ENCODE peak calls at places on chromosomes 7 and 10, in ten cellular contexts. X is HCT116; L is cardiac muscle cell; B is upper lobe of right lung; C is A549; V is neuronal stem cell; W is trophoblast cell; M is GM23248; Z is CD8-positive, alpha-beta T cell; S is CD8-positive, alpha-beta memory T cell. Q is an unnamed sample. For H3K4me1, the result is how much of the 10 kb centered on the place peaks cover.

GRCh38 chr7:90487808-90488207 is 18.4 kb downstream of the PTTG1IP2 start:
- DNase-seq in X (no peak), L (no peak), B (no peak), C (no peak), V (no peak), W (no peak), M (no peak), Z (no peak), S (no peak), Q (no peak)

GRCh38 chr10:119370046-119370770 is 162.8 kb downstream of the GRK5 start:
- DNase-seq in X (no peak), L (no peak), B (peak), C (no peak), V (no peak), W (peak), M (peak), Z (no peak), S (no peak), Q (no peak)

GRCh38 chr7:116062666-116063065 is 32.1 kb upstream of the TFEC start:
- DNase-seq in X (no peak), L (no peak), B (no peak), C (no peak), V (no peak), W (peak), M (no peak), Z (no peak), S (no peak), Q (no peak)

GRCh38 chr7:120628233-120628632 is 229.7 kb downstream of the TSPAN12 start:
- DNase-seq in X (no peak), L (no peak), B (no peak), C (no peak), V (no peak), W (no peak), M (no peak), Z (no peak), S (no peak), Q (no peak)

GRCh38 chr10:116888380-116889055 is 39.2 kb downstream of the ENO4 start:
- DNase-seq in X (peak), L (no peak), B (no peak), C (peak), V (no peak), W (peak), M (peak), Z (no peak), S (no peak), Q (peak)

GRCh38 chr10:44030132-44030531 is 354.8 kb downstream of the CXCL12 start:
- DNase-seq in X (no peak), L (no peak), B (no peak), C (no peak), V (no peak), W (peak), M (no peak), Z (no peak), S (peak), Q (no peak)

GRCh38 chr7:24722386-24723177 is 34.7 kb downstream of the GSDME start:
- DNase-seq in X (no peak), L (peak), B (no peak), C (no peak), V (peak), W (peak), M (peak), Z (no peak), S (no peak), Q (peak)

GRCh38 chr7:114062810-114063209 is 144.0 kb upstream of the PPP1R3A start:
- DNase-seq in X (no peak), L (no peak), B (no peak), C (no peak), V (no peak), W (no peak), M (no peak), Z (no peak), S (no peak), Q (no peak)

GRCh38 chr10:27547047-27547446 is 42.9 kb downstream of the RAB18 start:
- DNase-seq in X (no peak), L (no peak), B (no peak), C (no peak), V (no peak), W (no peak), M (no peak), Z (no peak), S (no peak), Q (no peak)

GRCh38 chr10:11685787-11686218 is 56.4 kb upstream of the ECHDC3 start:
- DNase-seq in X (peak), L (no peak), B (peak), C (no peak), V (no peak), W (peak), M (peak), Z (peak), S (peak), Q (peak)

GRCh38 chr10:94076325-94076841 is 82.7 kb downstream of the PLCE1 start:
- DNase-seq in X (no peak), L (no peak), B (no peak), C (peak), V (no peak), W (peak), M (peak), Z (no peak), S (no peak), Q (peak)

GRCh38 chr7:139340808-139341057 is 404 bp upstream of the FMC1 start:
- DNase-seq in X (no peak), L (no peak), B (peak), C (no peak), V (no peak), W (no peak), M (no peak), Z (no peak), S (no peak), Q (no peak)

GRCh38 chr7:22555476-22555875 is 55.5 kb upstream of the STEAP1B start:
- DNase-seq in X (no peak), L (no peak), B (no peak), C (no peak), V (no peak), W (no peak), M (no peak), Z (no peak), S (no peak), Q (no peak)

GRCh38 chr10:52703451-52703850 is 69.1 kb downstream of the MBL2 start:
- DNase-seq in X (no peak), L (no peak), B (no peak), C (no peak), V (no peak), W (no peak), M (peak), Z (no peak), S (no peak), Q (no peak)

DNA sequence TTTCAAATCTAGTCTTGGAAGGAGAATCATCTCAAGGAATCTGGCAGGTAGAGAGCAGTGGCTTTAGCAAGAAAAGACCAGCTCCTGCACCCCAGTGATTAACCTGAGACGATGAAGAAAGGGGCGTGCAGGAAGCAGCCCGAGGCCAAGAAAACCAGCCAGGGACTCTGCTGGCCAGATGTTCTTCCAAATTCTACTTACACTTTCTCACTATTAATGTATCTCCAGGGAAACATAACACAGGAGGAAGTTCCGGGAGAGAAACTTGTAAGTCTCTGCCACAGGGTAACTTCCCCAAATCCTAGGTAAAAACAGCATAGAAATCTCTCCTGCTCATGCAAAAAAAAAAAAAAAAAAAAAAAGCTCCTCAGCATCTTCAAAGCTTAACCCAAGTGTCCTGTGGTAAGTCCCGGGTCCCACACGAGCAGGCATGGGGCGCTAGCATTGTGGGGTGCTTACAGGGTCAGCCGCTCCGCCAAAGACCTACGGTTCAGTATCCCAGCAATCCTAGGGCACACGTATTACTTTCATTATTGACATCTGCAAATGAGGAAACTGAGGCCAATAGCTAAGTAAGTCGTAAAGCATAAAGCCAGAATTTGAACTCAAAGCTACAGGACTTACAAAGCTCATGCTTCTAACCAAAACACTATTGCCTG is 97.2 kb upstream of the GNA12 start:
- DNase-seq in X (no peak), L (no peak), B (peak), C (no peak), V (no peak), W (no peak), M (no peak), Z (no peak), S (no peak), Q (no peak)
- H3K4me1 ChIP-seq in X (under half), L (under half), B (under half), C (under half), V (under half), W (under half), M (under half), Z (under half), S (under half), Q (under half)

DNA sequence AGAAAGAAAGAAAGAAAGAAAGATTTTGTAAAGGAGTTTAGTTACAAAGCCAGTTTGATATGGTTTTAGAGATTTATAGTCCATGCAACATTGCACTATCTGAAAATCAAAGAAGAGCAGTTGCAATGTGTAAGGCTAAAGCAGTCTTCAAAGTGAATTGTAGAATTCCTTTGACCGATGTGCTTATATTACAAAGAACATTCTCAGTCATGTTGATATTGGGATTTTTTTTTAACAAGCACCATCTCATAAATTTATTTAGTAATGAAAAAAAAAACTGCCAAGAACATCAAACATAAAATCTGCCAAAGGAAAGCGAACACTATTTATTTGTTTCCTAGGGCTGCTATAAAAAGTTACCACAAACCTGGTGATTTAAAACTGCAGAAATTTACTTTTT is 133.3 kb downstream of the DGKB start:
- DNase-seq in X (no peak), L (no peak), B (no peak), C (no peak), V (no peak), W (no peak), M (no peak), Z (no peak), S (no peak), Q (no peak)
- H3K27ac ChIP-seq in X (no peak), L (no peak), B (no peak), C (no peak), V (no peak), W (no peak), M (no peak), Z (no peak), S (no peak), Q (no peak)

GRCh38 chr7:7970620-7971307 is 2.2 kb downstream of the GLCCI1 start:
- DNase-seq in X (no peak), L (no peak), B (no peak), C (no peak), V (peak), W (no peak), M (peak), Z (no peak), S (peak), Q (peak)
- H3K4me3 ChIP-seq in X (no peak), L (peak), B (peak), C (no peak), V (peak), W (no peak), M (peak), Z (peak), S (peak), Q (peak)

DNA sequence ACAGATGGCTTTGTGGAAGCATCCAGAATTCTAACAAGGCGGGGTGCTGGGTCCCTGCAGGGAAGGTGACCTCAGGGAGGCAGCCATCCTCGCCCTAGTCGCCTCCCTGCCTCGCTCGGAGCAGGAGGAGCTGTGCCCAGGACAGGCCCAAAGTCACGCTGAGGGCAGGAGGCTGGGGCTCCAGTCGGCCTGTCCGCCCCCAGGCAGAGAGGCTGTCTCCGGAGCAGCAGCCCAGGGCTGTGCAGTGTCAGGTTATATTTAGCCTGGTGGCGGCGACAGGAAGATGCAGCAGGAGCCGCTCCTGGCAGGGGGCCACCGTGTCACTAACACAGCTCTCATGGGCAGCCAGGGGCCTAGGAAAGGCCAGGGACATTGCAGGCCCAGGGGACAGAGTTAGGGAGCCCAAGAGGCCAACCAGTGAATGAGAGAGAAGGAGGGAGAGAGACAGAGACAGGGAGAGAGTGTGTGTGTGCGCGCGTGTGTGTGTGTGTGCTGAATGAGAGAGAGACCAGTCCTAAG is 13.5 kb downstream of the KCNH2 start:
- DNase-seq in X (no peak), L (peak), B (no peak), C (peak), V (no peak), W (no peak), M (peak), Z (no peak), S (no peak), Q (no peak)
- H3K4me1 ChIP-seq in X (under half), L (half or more), B (under half), C (under half), V (under half), W (under half), M (under half), Z (under half), S (under half), Q (under half)

DNA sequence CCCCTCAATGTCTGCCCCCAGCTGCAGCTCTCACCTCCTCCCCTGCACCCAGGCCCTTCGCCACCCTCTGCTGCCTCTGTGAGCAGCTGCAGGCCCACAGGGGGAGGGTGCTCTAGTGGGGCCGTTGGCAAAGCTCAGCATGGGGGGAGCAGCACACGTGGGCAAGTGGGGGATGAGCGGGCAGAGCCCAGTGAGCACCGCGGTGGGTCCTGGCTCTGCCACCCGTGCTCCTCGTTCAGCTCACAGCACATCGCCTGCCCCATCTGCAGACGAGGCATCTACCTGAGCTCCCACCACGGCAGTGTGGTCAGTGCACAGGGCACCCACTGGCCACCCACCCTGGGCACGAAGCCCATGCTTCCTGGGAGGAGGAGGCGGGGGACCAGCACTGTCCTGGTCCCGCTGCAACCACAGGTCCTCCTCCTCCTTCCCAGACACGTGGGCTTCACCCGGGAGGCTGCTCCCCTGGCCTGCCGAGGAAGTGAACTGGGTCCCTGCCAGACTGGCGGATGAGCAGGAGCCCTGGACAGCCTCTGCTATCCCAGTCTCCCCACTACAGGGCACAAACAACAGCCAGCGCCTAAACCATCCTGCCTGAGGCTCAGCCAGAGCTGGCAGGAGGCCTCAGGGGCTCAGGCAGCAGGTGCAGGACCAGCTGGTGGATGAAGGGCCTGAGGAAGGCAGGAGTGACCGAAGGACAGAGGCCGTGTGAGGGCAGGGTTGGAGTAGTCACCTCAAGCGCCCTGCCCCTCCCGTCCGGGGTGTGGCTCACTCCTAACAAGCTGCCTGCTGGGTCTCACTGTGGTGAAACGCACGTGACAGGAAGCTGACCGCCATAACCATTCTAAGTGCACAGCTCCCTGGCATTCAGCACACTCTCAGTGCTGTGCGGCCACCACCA is 280.8 kb downstream of the ELFN1 start:
- DNase-seq in X (no peak), L (no peak), B (no peak), C (no peak), V (no peak), W (no peak), M (no peak), Z (no peak), S (no peak), Q (peak)
- H3K27ac ChIP-seq in X (no peak), L (no peak), B (no peak), C (no peak), V (no peak), W (no peak), M (no peak), Z (no peak), S (no peak), Q (no peak)

DNA sequence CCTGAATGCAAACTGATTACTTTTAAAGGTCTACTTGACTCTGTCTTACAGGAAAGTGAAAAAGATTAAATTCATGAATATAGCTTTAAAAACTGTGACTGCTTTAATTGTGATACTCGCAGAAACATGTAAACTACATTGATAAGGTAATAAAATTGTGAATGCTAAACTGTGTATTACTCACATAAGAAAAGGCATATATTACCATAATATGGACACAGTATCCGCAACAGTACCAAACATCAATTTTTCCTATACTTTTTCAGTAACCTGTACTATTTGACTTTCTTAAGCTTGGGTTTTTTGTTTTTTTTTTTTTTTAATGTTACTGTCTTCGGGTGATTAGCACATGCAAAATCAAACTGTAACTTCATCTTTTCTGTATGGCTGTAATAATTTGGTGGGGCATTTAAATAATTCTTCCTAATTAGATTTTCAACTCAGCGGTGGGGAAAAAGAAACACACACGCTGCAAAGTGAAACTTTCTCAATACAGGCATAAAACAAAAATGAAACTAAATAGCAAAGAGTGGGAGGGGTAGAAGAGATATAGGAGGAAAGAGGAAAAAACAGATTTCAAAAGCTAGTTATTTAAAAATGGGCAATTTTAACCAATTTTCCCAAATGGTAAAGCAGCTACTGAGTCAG is 23.2 kb downstream of the NT5C3A start:
- DNase-seq in X (no peak), L (no peak), B (no peak), C (no peak), V (no peak), W (no peak), M (peak), Z (no peak), S (peak), Q (peak)
- H3K4me3 ChIP-seq in X (no peak), L (no peak), B (peak), C (peak), V (no peak), W (no peak), M (peak), Z (peak), S (peak), Q (no peak)

GRCh38 chr10:20281579-20281978 is 465.3 kb downstream of the PLXDC2 start:
- DNase-seq in X (no peak), L (no peak), B (no peak), C (no peak), V (no peak), W (peak), M (no peak), Z (no peak), S (no peak), Q (no peak)
- H3K4me1 ChIP-seq in X (under half), L (under half), B (under half), C (under half), V (under half), W (under half), M (under half), Z (under half), S (under half), Q (under half)

GRCh38 chr10:31157125-31157983 is 125.7 kb upstream of the ZNF438 start:
- DNase-seq in X (no peak), L (no peak), B (no peak), C (no peak), V (no peak), W (no peak), M (peak), Z (no peak), S (no peak), Q (no peak)
- H3K27ac ChIP-seq in X (no peak), L (no peak), B (no peak), C (peak), V (no peak), W (no peak), M (peak), Z (no peak), S (no peak), Q (no peak)

DNA sequence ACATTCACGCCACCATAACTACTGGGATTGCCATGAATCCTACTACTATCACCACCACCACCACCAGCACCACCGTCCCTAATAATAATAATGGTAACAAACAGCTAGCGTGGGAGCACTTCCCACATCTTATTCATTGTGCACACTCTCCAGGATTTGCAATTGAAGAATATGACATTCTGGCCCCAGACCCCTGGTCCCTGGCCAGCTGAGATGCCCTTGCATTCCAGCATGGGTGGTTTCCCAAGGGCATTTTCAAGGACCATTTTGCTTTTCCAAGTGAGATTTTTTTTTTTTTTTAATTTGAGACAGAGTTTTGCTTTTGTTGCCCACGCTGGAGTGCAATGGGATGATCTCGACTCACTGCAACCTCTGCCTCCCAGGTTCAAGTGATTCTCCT is 14.7 kb downstream of the CTBP2 start:
- DNase-seq in X (no peak), L (no peak), B (no peak), C (no peak), V (no peak), W (no peak), M (no peak), Z (no peak), S (no peak), Q (no peak)
- H3K4me3 ChIP-seq in X (peak), L (no peak), B (no peak), C (no peak), V (no peak), W (no peak), M (no peak), Z (no peak), S (no peak), Q (no peak)

Q was measured in small intestine.